ENCODE peak calls at places on chromosomes 6 and 20, in four cellular contexts. R is nucleus accumbens; F is T47D; W is naive thymus-derived CD8-positive, alpha-beta T cell. Z is an unnamed sample.

GRCh38 chr6:13589801-13590200 is 15.4 kb downstream of the SIRT5 start:
- DNase-seq in R (no peak), F (no peak), W (no peak), Z (no peak)

GRCh38 chr20:57501461-57502330 is 23.2 kb downstream of the CTCFL start:
- DNase-seq in R (no peak), F (peak; percentile 36), W (no peak), Z (peak; percentile 12)

GRCh38 chr6:70277480-70277879 is 25.4 kb downstream of the COL9A1 start:
- DNase-seq in R (no peak), F (no peak), W (no peak), Z (no peak)

GRCh38 chr6:1610497-1611321 is 994 bp downstream of the FOXC1 start:
- DNase-seq in R (no peak), F (peak; percentile 44), W (no peak), Z (peak; percentile 33)

GRCh38 chr6:50353603-50354002 is 303.9 kb upstream of the DEFB112 start:
- DNase-seq in R (no peak), F (peak; percentile 30), W (no peak), Z (no peak)

GRCh38 chr6:140090871-140091270 is 716.4 kb upstream of the CITED2 start:
- DNase-seq in R (no peak), F (no peak), W (no peak), Z (no peak)

GRCh38 chr20:5195655-5196054 is 68.8 kb downstream of the CDS2 start:
- DNase-seq in R (no peak), F (no peak), W (no peak), Z (no peak)

GRCh38 chr6:93176070-93176469 is 243.3 kb downstream of the EPHA7 start:
- DNase-seq in R (no peak), F (no peak), W (no peak), Z (peak; percentile 58)

GRCh38 chr6:39997101-39997635 is 62.9 kb upstream of the MOCS1 start:
- DNase-seq in R (no peak), F (no peak), W (no peak), Z (no peak)

GRCh38 chr20:60256811-60257210 is 298.6 kb downstream of the CDH26 start:
- DNase-seq in R (no peak), F (no peak), W (no peak), Z (no peak)

Z was measured in GM12865.